ENCODE peak calls at places on chromosomes 3 and 15, in six cellular contexts. One of them, this sample, is unnamed. For H3K4me1, the result is how much of the 10 kb centered on the place peaks cover.

GRCh38 chr3:36937492-36937891 is 7.4 kb downstream of the TRANK1 start:
- DNase-seq in trophoblast cell: no peak
- DNase-seq in IMR-90: no peak
- DNase-seq in H9: no peak
- DNase-seq in mesenchymal stem cell: no peak
- DNase-seq in neuronal stem cell: no peak
- DNase-seq in this sample: no peak

GRCh38 chr15:35713733-35714132 is 167.8 kb upstream of the DPH6 start:
- DNase-seq in trophoblast cell: peak
- DNase-seq in IMR-90: peak
- DNase-seq in mesenchymal stem cell: no peak
- DNase-seq in H9: no peak
- DNase-seq in neuronal stem cell: no peak
- DNase-seq in this sample: peak

GRCh38 chr3:34683851-34684250 is 885.4 kb downstream of the PDCD6IP start:
- DNase-seq in mesenchymal stem cell: peak
- DNase-seq in trophoblast cell: peak
- DNase-seq in neuronal stem cell: peak
- DNase-seq in H9: peak
- DNase-seq in IMR-90: peak
- DNase-seq in this sample: peak

GRCh38 chr15:20341901-20342605 is 199.5 kb downstream of the GOLGA6L6 start:
- DNase-seq in IMR-90: no peak
- DNase-seq in trophoblast cell: peak
- DNase-seq in neuronal stem cell: no peak
- DNase-seq in H9: peak
- DNase-seq in mesenchymal stem cell: no peak
- DNase-seq in this sample: no peak

GRCh38 chr15:71051539-71051938 is 63.7 kb upstream of the THSD4 start:
- DNase-seq in trophoblast cell: no peak
- DNase-seq in mesenchymal stem cell: peak
- DNase-seq in neuronal stem cell: no peak
- DNase-seq in IMR-90: peak
- DNase-seq in H9: no peak
- DNase-seq in this sample: no peak

GRCh38 chr3:166177130-166177529 is 339.9 kb upstream of the BCHE start:
- DNase-seq in IMR-90: no peak
- DNase-seq in neuronal stem cell: no peak
- DNase-seq in mesenchymal stem cell: peak
- DNase-seq in H9: no peak
- DNase-seq in trophoblast cell: no peak
- DNase-seq in this sample: no peak

GRCh38 chr3:27570421-27571106 is 86.4 kb upstream of the SLC4A7 start:
- DNase-seq in trophoblast cell: no peak
- DNase-seq in IMR-90: no peak
- DNase-seq in neuronal stem cell: no peak
- DNase-seq in H9: no peak
- DNase-seq in mesenchymal stem cell: no peak
- DNase-seq in this sample: no peak

GRCh38 chr15:91853968-91854943 is 748 bp downstream of the SLCO3A1 start:
- DNase-seq in neuronal stem cell: peak
- DNase-seq in mesenchymal stem cell: no peak
- DNase-seq in H9: peak
- DNase-seq in IMR-90: no peak
- DNase-seq in trophoblast cell: peak
- DNase-seq in this sample: peak

GRCh38 chr3:114214542-114215341 is 22.6 kb downstream of the ZNF80 start:
- DNase-seq in IMR-90: no peak
- DNase-seq in H9: no peak
- DNase-seq in trophoblast cell: no peak
- DNase-seq in neuronal stem cell: no peak
- DNase-seq in mesenchymal stem cell: no peak
- DNase-seq in this sample: peak

GRCh38 chr3:141402476-141403171 is 34.3 kb downstream of the ZBTB38 start:
- DNase-seq in mesenchymal stem cell: peak
- DNase-seq in IMR-90: peak
- DNase-seq in trophoblast cell: peak
- DNase-seq in H9: peak
- DNase-seq in neuronal stem cell: peak
- DNase-seq in this sample: peak

GRCh38 chr3:149363053-149363452 is 14.4 kb downstream of the TM4SF1 start:
- DNase-seq in neuronal stem cell: no peak
- DNase-seq in trophoblast cell: peak
- DNase-seq in mesenchymal stem cell: peak
- DNase-seq in H9: no peak
- DNase-seq in IMR-90: peak
- DNase-seq in this sample: no peak

GRCh38 chr3:113668015-113668414 is 28.4 kb downstream of the USF3 start:
- DNase-seq in trophoblast cell: no peak
- DNase-seq in neuronal stem cell: no peak
- DNase-seq in H9: no peak
- DNase-seq in mesenchymal stem cell: peak
- DNase-seq in IMR-90: peak
- DNase-seq in this sample: no peak

GRCh38 chr3:189995129-189995528 is 125.6 kb downstream of the P3H2 start:
- DNase-seq in mesenchymal stem cell: peak
- DNase-seq in neuronal stem cell: no peak
- DNase-seq in trophoblast cell: no peak
- DNase-seq in IMR-90: peak
- DNase-seq in H9: peak
- DNase-seq in this sample: peak

GRCh38 chr15:58742022-58742421 is 7.5 kb downstream of the ADAM10 start:
- DNase-seq in trophoblast cell: no peak
- DNase-seq in mesenchymal stem cell: peak
- DNase-seq in neuronal stem cell: no peak
- DNase-seq in H9: no peak
- DNase-seq in IMR-90: peak
- DNase-seq in this sample: no peak

GRCh38 chr3:152258448-152259302 is 10.1 kb upstream of the MBNL1 start:
- DNase-seq in H9: no peak
- DNase-seq in mesenchymal stem cell: peak
- DNase-seq in trophoblast cell: peak
- DNase-seq in IMR-90: peak
- DNase-seq in neuronal stem cell: no peak
- DNase-seq in this sample: no peak
- H3K9ac ChIP-seq in H9: no peak
- H3K9ac ChIP-seq in mesenchymal stem cell: peak
- H3K9ac ChIP-seq in trophoblast cell: no peak
- H3K9ac ChIP-seq in IMR-90: no peak
- H3K9ac ChIP-seq in neuronal stem cell: no peak
- H3K9ac ChIP-seq in this sample: no peak

DNA sequence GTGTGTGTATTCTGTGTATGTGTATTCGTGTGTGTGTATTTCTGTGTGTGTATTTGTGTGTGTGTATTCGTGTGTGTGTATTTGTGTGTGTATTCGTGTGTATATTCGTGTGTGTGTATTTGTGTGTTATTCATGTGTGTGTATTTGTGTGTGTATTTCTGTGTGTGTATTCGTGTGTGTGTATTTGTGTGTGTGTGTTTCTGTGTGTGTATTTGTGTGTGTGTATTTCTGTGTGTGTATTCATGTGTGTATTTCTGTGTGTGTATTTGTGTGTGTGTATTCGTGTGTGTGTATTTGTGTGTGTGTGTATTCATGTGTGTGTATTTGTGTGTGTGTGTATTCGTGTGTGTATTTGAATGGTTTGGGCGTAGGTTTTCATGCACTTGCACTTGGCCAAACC is 405.4 kb downstream of the SOX2 start:
- DNase-seq in H9: no peak
- DNase-seq in trophoblast cell: no peak
- DNase-seq in neuronal stem cell: no peak
- DNase-seq in mesenchymal stem cell: no peak
- DNase-seq in IMR-90: no peak
- DNase-seq in this sample: no peak
- H3K23ac ChIP-seq in H9: no peak
- H3K23ac ChIP-seq in trophoblast cell: no peak
- H3K23ac ChIP-seq in neuronal stem cell: no peak
- H3K23ac ChIP-seq in mesenchymal stem cell: no peak
- H3K23ac ChIP-seq in IMR-90: no peak
- H3K23ac ChIP-seq in this sample: no peak

GRCh38 chr3:13580256-13581023 is 31.5 kb downstream of the FBLN2 start:
- DNase-seq in IMR-90: no peak
- DNase-seq in trophoblast cell: peak
- DNase-seq in neuronal stem cell: no peak
- DNase-seq in H9: no peak
- DNase-seq in mesenchymal stem cell: no peak
- DNase-seq in this sample: no peak
- H3K4me1 ChIP-seq in IMR-90: under half
- H3K4me1 ChIP-seq in trophoblast cell: under half
- H3K4me1 ChIP-seq in neuronal stem cell: under half
- H3K4me1 ChIP-seq in H9: under half
- H3K4me1 ChIP-seq in mesenchymal stem cell: under half
- H3K4me1 ChIP-seq in this sample: under half

GRCh38 chr3:69012111-69012835 is 1.2 kb downstream of the EOGT start:
- DNase-seq in IMR-90: peak
- DNase-seq in mesenchymal stem cell: peak
- DNase-seq in neuronal stem cell: no peak
- DNase-seq in trophoblast cell: no peak
- DNase-seq in H9: peak
- DNase-seq in this sample: peak
- H3K9ac ChIP-seq in IMR-90: peak
- H3K9ac ChIP-seq in mesenchymal stem cell: peak
- H3K9ac ChIP-seq in neuronal stem cell: no peak
- H3K9ac ChIP-seq in trophoblast cell: no peak
- H3K9ac ChIP-seq in H9: peak
- H3K9ac ChIP-seq in this sample: peak